ENCODE peak calls at places on chromosomes 7 and 10, in eight cellular contexts. N, K, V, W, O, E, T and I are unnamed samples.

GRCh38 chr10:132965411-132966057 is 23.2 kb upstream of the CFAP46 start:
- DNase-seq in N (no peak), K (no peak), V (no peak), W (no peak), O (no peak), E (no peak), T (no peak), I (no peak)

GRCh38 chr7:151425670-151426075 is 14.3 kb downstream of the CRYGN start:
- DNase-seq in N (peak; percentile 78), K (no peak), V (peak; percentile 70), W (no peak), O (no peak), E (no peak), T (peak; percentile 91), I (no peak)

GRCh38 chr10:4688620-4689019 is 137.4 kb upstream of the AKR1E2 start:
- DNase-seq in N (no peak), K (no peak), V (no peak), W (no peak), O (no peak), E (no peak), T (no peak), I (no peak)

GRCh38 chr10:84140036-84140379 is 699 bp downstream of the GHITM start:
- DNase-seq in N (peak; percentile 12), K (no peak), V (no peak), W (peak; percentile 51), O (no peak), E (peak; percentile 2), T (peak; percentile 31), I (no peak)

GRCh38 chr10:3648179-3648975 is 136.6 kb downstream of the KLF6 start:
- DNase-seq in N (no peak), K (no peak), V (no peak), W (no peak), O (no peak), E (no peak), T (no peak), I (no peak)

GRCh38 chr10:29643785-29644501 is 9.2 kb upstream of the SVIL start:
- DNase-seq in N (peak; percentile 40), K (peak; percentile 87), V (no peak), W (no peak), O (no peak), E (no peak), T (peak; percentile 52), I (no peak)

GRCh38 chr10:71864861-71865473 is 13.9 kb upstream of the PSAP start:
- DNase-seq in N (peak; percentile 80), K (peak; percentile 12), V (no peak), W (no peak), O (no peak), E (no peak), T (peak; percentile 83), I (no peak)

GRCh38 chr7:220151-220841 is 27.9 kb downstream of the FAM20C start:
- DNase-seq in N (no peak), K (no peak), V (no peak), W (peak; percentile 90), O (peak; percentile 76), E (no peak), T (no peak), I (no peak)

GRCh38 chr10:27192284-27192683 is 37.1 kb downstream of the MASTL start:
- DNase-seq in N (peak; percentile 93), K (peak; percentile 44), V (peak; percentile 63), W (no peak), O (no peak), E (no peak), T (peak; percentile 95), I (no peak)

GRCh38 chr10:21814866-21815265 is 188.7 kb downstream of the DNAJC1 start:
- DNase-seq in N (peak; percentile 25), K (no peak), V (no peak), W (no peak), O (no peak), E (no peak), T (no peak), I (no peak)

GRCh38 chr10:12605580-12606405 is 256.4 kb downstream of the CAMK1D start:
- DNase-seq in N (peak; percentile 40), K (peak; percentile 83), V (peak; percentile 21), W (no peak), O (no peak), E (peak; percentile 84), T (peak; percentile 60), I (peak; percentile 40)

GRCh38 chr7:1922870-1923236 is 252.8 kb downstream of the ELFN1 start:
- DNase-seq in N (no peak), K (no peak), V (no peak), W (no peak), O (no peak), E (no peak), T (no peak), I (no peak)

GRCh38 chr7:114759347-114760062 is 162.4 kb upstream of the MDFIC start:
- DNase-seq in N (no peak), K (no peak), V (no peak), W (no peak), O (no peak), E (no peak), T (peak; percentile 0), I (no peak)

GRCh38 chr7:144018065-144018464 is 17.9 kb downstream of the OR6B1 start:
- DNase-seq in N (no peak), K (no peak), V (no peak), W (no peak), O (no peak), E (no peak), T (no peak), I (no peak)

GRCh38 chr10:49168821-49169495 is 19.2 kb downstream of the TMEM273 start:
- DNase-seq in N (no peak), K (no peak), V (no peak), W (no peak), O (no peak), E (no peak), T (peak; percentile 74), I (no peak)

GRCh38 chr7:25537678-25538375 is 309.5 kb upstream of the NPVF start:
- DNase-seq in N (no peak), K (no peak), V (no peak), W (no peak), O (no peak), E (no peak), T (no peak), I (no peak)

GRCh38 chr7:84629216-84629615 is 434.6 kb upstream of the SEMA3A start:
- DNase-seq in N (no peak), K (no peak), V (no peak), W (no peak), O (no peak), E (no peak), T (peak; percentile 10), I (no peak)

GRCh38 chr7:138951953-138952352 is 29.2 kb downstream of the KIAA1549 start:
- DNase-seq in N (no peak), K (no peak), V (no peak), W (no peak), O (no peak), E (no peak), T (no peak), I (no peak)

GRCh38 chr7:101099969-101100781 is 14.9 kb downstream of the TRIM56 start:
- DNase-seq in N (peak; percentile 97), K (peak; percentile 98), V (peak; percentile 97), W (peak; percentile 95), O (peak; percentile 84), E (no peak), T (peak; percentile 99), I (no peak)

GRCh38 chr7:90660819-90661218 is 64.7 kb downstream of the CDK14 start:
- DNase-seq in N (no peak), K (no peak), V (no peak), W (no peak), O (no peak), E (no peak), T (no peak), I (no peak)

GRCh38 chr10:85430991-85431390 is 935.6 kb downstream of the GRID1 start:
- DNase-seq in N (no peak), K (no peak), V (no peak), W (no peak), O (no peak), E (no peak), T (no peak), I (no peak)

GRCh38 chr7:43211276-43211675 is 98.8 kb downstream of the HECW1 start:
- DNase-seq in N (no peak), K (no peak), V (no peak), W (peak; percentile 77), O (no peak), E (no peak), T (no peak), I (no peak)
- TF ChIP-seq CTCF in N (no peak), K (no peak), V (peak; percentile 24), W (peak; percentile 77), O (no peak), E (no peak), T (no peak), I (no peak)

DNA sequence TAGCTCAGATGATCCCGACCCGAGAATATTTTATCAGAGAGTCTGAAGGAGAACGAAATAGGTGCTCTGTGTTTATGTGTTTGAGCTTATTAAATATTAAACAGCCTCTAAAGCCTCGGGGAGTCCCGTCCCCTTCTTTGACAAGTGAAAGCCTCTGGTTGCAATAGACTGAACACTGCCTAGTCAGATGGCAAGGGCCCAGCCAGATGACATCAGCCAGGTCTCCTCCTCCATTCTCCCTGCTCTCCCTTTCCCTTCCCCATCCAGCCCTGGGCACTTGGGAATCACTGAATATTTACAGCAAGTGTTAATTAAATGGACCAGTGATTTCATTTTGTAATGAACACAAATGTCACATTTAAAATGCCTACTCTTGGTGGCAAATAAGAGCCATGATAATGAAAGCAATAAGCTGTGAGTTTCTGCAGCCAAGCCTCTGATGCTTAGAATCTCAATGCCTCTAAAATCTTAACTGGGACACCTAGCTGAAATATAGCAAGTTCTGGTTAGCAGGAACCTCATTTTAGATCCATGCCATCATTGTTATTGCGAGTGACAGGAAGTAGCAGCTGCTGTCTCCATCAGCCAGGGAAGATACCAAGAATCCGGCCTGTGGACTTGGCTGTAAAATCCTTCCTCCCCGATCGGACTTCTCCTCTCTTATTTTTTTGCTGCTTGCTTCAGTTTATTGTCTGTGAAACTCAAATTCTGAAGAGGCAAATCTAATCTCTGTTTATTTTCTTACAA is 202.1 kb downstream of the PRPF18 start:
- DNase-seq in N (peak; percentile 51), K (peak; percentile 79), V (no peak), W (no peak), O (no peak), E (peak; percentile 19), T (peak; percentile 68), I (no peak)
- TF ChIP-seq CTCF in N (no peak), K (no peak), V (no peak), W (no peak), O (no peak), E (no peak), T (no peak), I (no peak)

GRCh38 chr7:31707089-31707488 is 20.1 kb downstream of the PPP1R17 start:
- DNase-seq in N (no peak), K (no peak), V (no peak), W (no peak), O (no peak), E (no peak), T (no peak), I (no peak)
- TF ChIP-seq CTCF in N (no peak), K (no peak), V (no peak), W (no peak), O (no peak), E (no peak), T (no peak), I (no peak)

DNA sequence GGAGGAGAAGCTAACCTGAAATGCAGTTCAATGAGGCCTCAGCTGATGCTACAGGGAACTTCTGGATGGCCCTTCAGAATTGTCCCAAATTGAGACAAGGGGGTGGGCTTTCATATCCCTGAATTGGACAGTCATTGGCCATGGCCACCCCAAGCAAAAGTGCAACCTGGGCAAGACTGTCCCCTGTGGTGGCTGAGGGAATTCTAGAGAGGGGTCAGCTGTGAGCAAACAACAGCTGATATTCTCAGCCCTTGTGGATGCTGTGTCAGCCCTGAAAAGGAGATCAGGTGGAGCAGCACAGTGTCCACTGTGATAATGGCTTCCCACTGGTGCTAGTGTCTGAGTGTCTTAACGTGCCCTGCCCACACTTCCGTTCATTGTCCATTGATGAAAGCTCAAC is 76.6 kb downstream of the SLC16A9 start:
- DNase-seq in N (no peak), K (no peak), V (no peak), W (peak; percentile 52), O (no peak), E (no peak), T (no peak), I (no peak)
- TF ChIP-seq CTCF in N (no peak), K (no peak), V (no peak), W (peak; percentile 50), O (no peak), E (no peak), T (no peak), I (no peak)